ENCODE peak calls at places on chromosomes 16 and 17, in five cellular contexts. A is psoas muscle; Y is A673; Q is effector memory CD4-positive, alpha-beta T cell; R is SK-N-SH. P is an unnamed sample.

GRCh38 chr17:10798332-10798749 is 5.6 kb downstream of the TMEM238L start:
- DNase-seq in A (no peak), Y (no peak), Q (no peak), R (no peak), P (peak; percentile 39)

GRCh38 chr16:70331588-70332358 is 14.9 kb upstream of the DDX19A start:
- DNase-seq in A (peak; percentile 60), Y (peak; percentile 47), Q (no peak), R (no peak), P (no peak)

GRCh38 chr16:63530208-63530607 is 1494.0 kb upstream of the CDH8 start:
- DNase-seq in A (no peak), Y (no peak), Q (no peak), R (no peak), P (no peak)

GRCh38 chr17:50424246-50425000 is 1.6 kb upstream of the ACSF2 start:
- DNase-seq in A (no peak), Y (no peak), Q (no peak), R (no peak), P (no peak)

GRCh38 chr16:1944612-1945199 is 1.7 kb upstream of the MSRB1 start:
- DNase-seq in A (no peak), Y (no peak), Q (no peak), R (no peak), P (no peak)

GRCh38 chr16:69286941-69287713 is 24.0 kb upstream of the VPS4A start:
- DNase-seq in A (peak; percentile 91), Y (peak; percentile 80), Q (peak; percentile 29), R (peak; percentile 39), P (peak; percentile 48)

GRCh38 chr17:2684549-2684948 is 27.0 kb downstream of the CLUH start:
- DNase-seq in A (no peak), Y (no peak), Q (no peak), R (no peak), P (no peak)

GRCh38 chr17:60167095-60167741 is 17.4 kb downstream of the CA4 start:
- DNase-seq in A (no peak), Y (no peak), Q (no peak), R (no peak), P (peak; percentile 58)

GRCh38 chr17:18182978-18183333 is 672 bp upstream of the ALKBH5 start:
- DNase-seq in A (peak; percentile 96), Y (peak; percentile 91), Q (peak; percentile 77), R (peak; percentile 83), P (peak; percentile 72)

GRCh38 chr17:32323784-32324590 is 18.0 kb downstream of the C17orf75 start:
- DNase-seq in A (no peak), Y (no peak), Q (peak; percentile 9), R (peak; percentile 50), P (peak; percentile 54)

GRCh38 chr17:57862990-57863667 is 13.3 kb upstream of the MRPS23 start:
- DNase-seq in A (no peak), Y (no peak), Q (no peak), R (peak; percentile 64), P (peak; percentile 53)

GRCh38 chr16:10514369-10515055 is 65.9 kb downstream of the EMP2 start:
- DNase-seq in A (no peak), Y (peak; percentile 62), Q (peak; percentile 29), R (peak; percentile 62), P (peak; percentile 79)

GRCh38 chr17:62888148-62888547 is 77.9 kb upstream of the TANC2 start:
- DNase-seq in A (no peak), Y (no peak), Q (no peak), R (no peak), P (no peak)

GRCh38 chr16:48608452-48608851 is 1.5 kb downstream of the N4BP1 start:
- DNase-seq in A (no peak), Y (no peak), Q (peak; percentile 20), R (no peak), P (no peak)

GRCh38 chr17:16286009-16286946 is 67.0 kb downstream of the CENPV start:
- DNase-seq in A (peak; percentile 84), Y (peak; percentile 56), Q (peak; percentile 63), R (peak; percentile 25), P (peak; percentile 87)

GRCh38 chr16:51290886-51291285 is 139.8 kb upstream of the SALL1 start:
- DNase-seq in A (no peak), Y (no peak), Q (no peak), R (no peak), P (no peak)

GRCh38 chr16:28012031-28012445 is 51.5 kb downstream of the GSG1L start:
- DNase-seq in A (no peak), Y (peak; percentile 70), Q (no peak), R (no peak), P (no peak)

GRCh38 chr16:3062553-3062952 is 2.9 kb upstream of the IL32 start:
- DNase-seq in A (no peak), Y (no peak), Q (no peak), R (no peak), P (no peak)

GRCh38 chr16:15857779-15858560 is 1.1 kb upstream of the MYH11 start:
- DNase-seq in A (peak; percentile 56), Y (no peak), Q (no peak), R (peak; percentile 79), P (peak; percentile 12)

GRCh38 chr17:16352838-16353701 is at the start of gene CENPV:
- DNase-seq in A (peak; percentile 65), Y (peak; percentile 78), Q (peak; percentile 54), R (peak; percentile 95), P (peak; percentile 50)

GRCh38 chr16:66360624-66361324 is 5.7 kb upstream of the CDH5 start:
- DNase-seq in A (peak; percentile 54), Y (no peak), Q (no peak), R (no peak), P (no peak)

GRCh38 chr16:48538746-48539484 is 71.1 kb downstream of the N4BP1 start:
- DNase-seq in A (no peak), Y (no peak), Q (no peak), R (peak; percentile 59), P (no peak)

GRCh38 chr17:40536731-40537171 is 28.5 kb downstream of the CCR7 start:
- DNase-seq in A (peak; percentile 62), Y (no peak), Q (no peak), R (no peak), P (peak; percentile 38)

GRCh38 chr16:19700319-19700781 is 17.7 kb downstream of the KNOP1 start:
- DNase-seq in A (no peak), Y (no peak), Q (no peak), R (no peak), P (no peak)

GRCh38 chr17:74738051-74738996 is 1.3 kb downstream of the RAB37 start:
- DNase-seq in A (peak; percentile 70), Y (no peak), Q (peak; percentile 60), R (no peak), P (no peak)

GRCh38 chr16:70577256-70577698 is 53.7 kb downstream of the SF3B3 start:
- DNase-seq in A (no peak), Y (no peak), Q (no peak), R (no peak), P (no peak)

GRCh38 chr17:50326831-50327364 is 19.0 kb upstream of the XYLT2 start:
- DNase-seq in A (no peak), Y (no peak), Q (no peak), R (no peak), P (no peak)

GRCh38 chr17:68601565-68602266 is 549 bp upstream of the FAM20A start:
- DNase-seq in A (peak; percentile 48), Y (no peak), Q (no peak), R (no peak), P (no peak)
- H3K27me3 ChIP-seq in A (peaks cover 50% of the 10 kb centered on the region), Y (peaks cover 56% of the 10 kb centered on the region), Q (peaks cover 28% of the 10 kb centered on the region), R (peaks cover 51% of the 10 kb centered on the region), P (peaks cover 4% of the 10 kb centered on the region)

GRCh38 chr16:81748476-81749198 is 30.5 kb upstream of the PLCG2 start:
- DNase-seq in A (no peak), Y (no peak), Q (no peak), R (no peak), P (no peak)

GRCh38 chr16:81752225-81752875 is 26.7 kb upstream of the PLCG2 start:
- DNase-seq in A (peak; percentile 71), Y (no peak), Q (no peak), R (no peak), P (no peak)

GRCh38 chr16:81754810-81755209 is 24.3 kb upstream of the PLCG2 start:
- DNase-seq in A (no peak), Y (no peak), Q (no peak), R (no peak), P (no peak)

GRCh38 chr16:81755915-81756644 is 23.0 kb upstream of the PLCG2 start:
- DNase-seq in A (peak; percentile 53), Y (peak; percentile 16), Q (no peak), R (no peak), P (no peak)

GRCh38 chr16:81752876-81753227 is 26.2 kb upstream of the PLCG2 start:
- DNase-seq in A (no peak), Y (no peak), Q (no peak), R (no peak), P (no peak)
- H3K4me3 ChIP-seq in A (no peak overlapping the region), Y (no peak overlapping the region), Q (no peak overlapping the region), R (no peak overlapping the region), P (no peak overlapping the region)

GRCh38 chr16:57960310-57960709 is 10.6 kb downstream of the CNGB1 start:
- DNase-seq in A (no peak), Y (no peak), Q (no peak), R (no peak), P (no peak)

GRCh38 chr16:57960826-57961472 is 10.0 kb downstream of the CNGB1 start:
- DNase-seq in A (no peak), Y (no peak), Q (no peak), R (no peak), P (no peak)

GRCh38 chr16:57959121-57959520 is 11.8 kb downstream of the CNGB1 start:
- DNase-seq in A (no peak), Y (no peak), Q (no peak), R (no peak), P (no peak)

GRCh38 chr16:57958544-57958943 is 12.4 kb downstream of the CNGB1 start:
- DNase-seq in A (no peak), Y (no peak), Q (no peak), R (no peak), P (no peak)

GRCh38 chr16:57959804-57960203 is 11.1 kb downstream of the CNGB1 start:
- DNase-seq in A (no peak), Y (no peak), Q (no peak), R (no peak), P (no peak)
- H3K36me3 ChIP-seq in A (no peaks in the 10 kb centered on the region), Y (no peaks in the 10 kb centered on the region), Q (no peaks in the 10 kb centered on the region), R (no peaks in the 10 kb centered on the region), P (no peaks in the 10 kb centered on the region)

GRCh38 chr17:81080056-81080455 is 45.1 kb downstream of the BAIAP2 start:
- DNase-seq in A (no peak), Y (no peak), Q (no peak), R (no peak), P (no peak)

GRCh38 chr17:81081619-81082176 is 46.7 kb downstream of the BAIAP2 start:
- DNase-seq in A (no peak), Y (no peak), Q (no peak), R (no peak), P (no peak)

GRCh38 chr17:81083125-81083765 is 48.3 kb downstream of the BAIAP2 start:
- DNase-seq in A (no peak), Y (no peak), Q (no peak), R (peak; percentile 87), P (peak; percentile 38)

GRCh38 chr17:81082177-81083073 is 47.5 kb downstream of the BAIAP2 start:
- DNase-seq in A (peak; percentile 71), Y (no peak), Q (no peak), R (peak; percentile 74), P (no peak)

DNA sequence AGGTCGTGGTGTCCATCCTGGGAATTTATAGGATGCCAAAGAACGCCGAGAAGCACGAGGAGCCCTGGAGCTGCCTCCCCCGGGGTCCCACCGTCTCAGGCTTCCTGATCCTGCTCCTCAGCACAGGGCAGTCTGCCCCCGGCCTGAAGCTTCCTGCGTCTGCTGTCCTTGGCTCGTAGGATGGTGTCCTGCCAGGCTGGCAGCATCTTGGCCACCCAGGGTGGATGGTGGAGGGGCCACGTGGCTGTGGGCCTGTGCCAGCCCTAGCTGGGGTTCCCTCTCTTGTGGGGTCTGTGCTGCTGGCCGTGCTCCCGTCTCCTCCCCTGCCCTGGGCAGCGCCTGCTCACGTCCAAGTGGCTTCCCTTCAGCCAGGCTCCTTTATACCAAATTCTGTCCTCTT is 46.3 kb downstream of the BAIAP2 start:
- DNase-seq in A (no peak), Y (no peak), Q (no peak), R (no peak), P (no peak)
- H3K27me3 ChIP-seq in A (no peaks in the 10 kb centered on the region), Y (no peaks in the 10 kb centered on the region), Q (no peaks in the 10 kb centered on the region), R (no peaks in the 10 kb centered on the region), P (no peaks in the 10 kb centered on the region)